ENCODE peak calls at places on chromosomes 13 and 19, in four cellular contexts. S is transverse colon, Z is GM12878, G is breast epithelium. Q is an unnamed sample. For H3K9me3, the result is how much of the 10 kb centered on the place peaks cover.

GRCh38 chr13:73268306-73268705 is 209.5 kb downstream of the KLF5 start:
- DNase-seq in G (no peak), Z (no peak), S (peak), Q (no peak)

GRCh38 chr19:2820112-2820702 is 539 bp downstream of the ZNF554 start:
- DNase-seq in Z (no peak), G (no peak), S (peak), Q (no peak)

GRCh38 chr19:35248310-35249145 is at the start of gene LSR:
- DNase-seq in Z (peak), S (peak), G (peak), Q (peak)

GRCh38 chr13:110408286-110408685 is 101.2 kb downstream of the COL4A2 start:
- DNase-seq in Z (no peak), S (no peak), G (no peak), Q (no peak)

GRCh38 chr13:33730147-33730546 is 87.8 kb upstream of the RFC3 start:
- DNase-seq in G (no peak), S (no peak), Z (no peak), Q (no peak)

GRCh38 chr13:69198706-69199105 is 908.9 kb upstream of the ATXN8OS start:
- DNase-seq in G (no peak), S (no peak), Z (no peak), Q (no peak)

GRCh38 chr19:35042056-35042730 is 672 bp downstream of the HPN start:
- DNase-seq in S (no peak), Z (no peak), G (no peak), Q (peak)

GRCh38 chr19:1009043-1009975 is 9.1 kb downstream of the GRIN3B start:
- DNase-seq in Z (no peak), G (no peak), S (peak), Q (peak)

GRCh38 chr19:7778081-7778480 is 15.0 kb downstream of the CLEC4M start:
- DNase-seq in G (no peak), S (no peak), Z (no peak), Q (no peak)

GRCh38 chr13:42076309-42076713 is 27.9 kb downstream of the DGKH start:
- DNase-seq in S (no peak), Z (no peak), G (no peak), Q (no peak)

GRCh38 chr13:90830782-90831181 is 516.7 kb upstream of the MIR17HG start:
- DNase-seq in S (no peak), G (no peak), Z (no peak), Q (no peak)

GRCh38 chr13:29319451-29319850 is 276.0 kb downstream of the SLC7A1 start:
- DNase-seq in Z (no peak), G (no peak), S (no peak), Q (no peak)

GRCh38 chr19:35262101-35262761 is 6.5 kb upstream of the USF2 start:
- DNase-seq in S (peak), G (peak), Z (no peak), Q (peak)

GRCh38 chr13:35675651-35676050 is 199.2 kb upstream of the MAB21L1 start:
- DNase-seq in G (no peak), S (no peak), Z (no peak), Q (no peak)

GRCh38 chr19:19451429-19452240 is 46.2 kb downstream of the GATAD2A start:
- DNase-seq in G (no peak), S (no peak), Z (peak), Q (no peak)

GRCh38 chr13:74751739-74752138 is 617.5 kb upstream of the KLF12 start:
- DNase-seq in G (no peak), Z (no peak), S (no peak), Q (no peak)

GRCh38 chr13:64753606-64754005 is 2476.5 kb downstream of the PCDH9 start:
- DNase-seq in Z (no peak), S (no peak), G (no peak), Q (no peak)

GRCh38 chr13:43648733-43649132 is 138.0 kb downstream of the ENOX1 start:
- DNase-seq in Z (no peak), G (no peak), S (no peak), Q (no peak)

GRCh38 chr19:33248954-33249613 is 23.4 kb upstream of the SLC7A10 start:
- DNase-seq in Z (no peak), G (no peak), S (no peak), Q (no peak)

GRCh38 chr13:37473035-37473434 is 125.5 kb downstream of the POSTN start:
- DNase-seq in G (no peak), Z (no peak), S (no peak), Q (no peak)

GRCh38 chr13:50580684-50581305 is 262.7 kb downstream of the DLEU7 start:
- DNase-seq in Z (no peak), G (no peak), S (no peak), Q (no peak)

GRCh38 chr13:40430234-40430633 is 236.2 kb downstream of the FOXO1 start:
- DNase-seq in G (no peak), S (no peak), Z (no peak), Q (no peak)

GRCh38 chr13:110413311-110414040 is 106.4 kb downstream of the COL4A2 start:
- DNase-seq in G (no peak), S (no peak), Z (no peak), Q (no peak)

GRCh38 chr19:46984077-46985010 is 35.3 kb upstream of the NPAS1 start:
- DNase-seq in G (no peak), Z (no peak), S (no peak), Q (no peak)

DNA sequence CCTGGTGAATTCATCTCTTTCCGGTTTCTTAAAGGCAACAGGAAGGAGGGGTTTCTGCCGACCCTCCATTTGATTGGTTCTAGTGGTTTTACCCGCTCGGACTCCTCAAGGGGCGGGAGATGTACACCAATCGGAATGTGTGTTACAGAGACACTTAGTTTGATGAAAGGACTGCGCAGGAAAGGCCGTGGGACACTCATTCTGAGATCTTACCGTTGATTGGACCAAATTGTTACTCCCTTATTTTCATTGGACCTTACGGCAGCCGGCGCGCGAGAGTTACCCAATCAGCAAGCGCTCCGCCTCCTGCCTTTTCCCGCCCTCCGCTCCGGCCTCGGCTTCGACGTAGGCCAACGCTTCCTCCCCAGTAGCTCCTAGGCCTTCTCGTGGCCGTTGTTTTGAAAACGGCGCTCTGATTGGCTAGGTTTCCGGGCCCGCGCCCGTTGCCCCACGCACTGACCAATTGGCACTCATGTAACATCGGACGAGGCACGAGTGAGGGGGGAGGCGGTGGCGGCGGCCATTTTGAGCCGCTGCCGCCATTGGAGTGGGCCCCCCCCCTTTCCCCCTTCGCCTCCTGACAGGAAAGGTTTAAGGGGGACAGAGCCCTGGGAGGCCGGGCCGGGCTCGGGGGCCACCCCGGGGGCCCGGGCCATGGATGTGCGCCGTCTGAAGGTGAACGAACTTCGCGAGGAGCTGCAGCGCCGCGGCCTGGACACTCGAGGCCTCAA is at the start of gene HNRNPUL1:
- DNase-seq in G (peak), S (peak), Z (peak), Q (peak)
- TF ChIP-seq POLR2A in G (peak), S (no peak), Z (peak), Q (peak)

GRCh38 chr19:15331419-15332310 is 674 bp downstream of the BRD4 start:
- DNase-seq in S (peak), Z (no peak), G (no peak), Q (peak)

GRCh38 chr19:15332311-15332996 is at the start of gene BRD4:
- DNase-seq in S (peak), Z (no peak), G (peak), Q (peak)

GRCh38 chr19:15328312-15328711 is 4.0 kb downstream of the BRD4 start:
- DNase-seq in G (no peak), Z (no peak), S (no peak), Q (no peak)

GRCh38 chr19:15324791-15325519 is 7.4 kb downstream of the BRD4 start:
- DNase-seq in G (no peak), S (no peak), Z (no peak), Q (no peak)

DNA sequence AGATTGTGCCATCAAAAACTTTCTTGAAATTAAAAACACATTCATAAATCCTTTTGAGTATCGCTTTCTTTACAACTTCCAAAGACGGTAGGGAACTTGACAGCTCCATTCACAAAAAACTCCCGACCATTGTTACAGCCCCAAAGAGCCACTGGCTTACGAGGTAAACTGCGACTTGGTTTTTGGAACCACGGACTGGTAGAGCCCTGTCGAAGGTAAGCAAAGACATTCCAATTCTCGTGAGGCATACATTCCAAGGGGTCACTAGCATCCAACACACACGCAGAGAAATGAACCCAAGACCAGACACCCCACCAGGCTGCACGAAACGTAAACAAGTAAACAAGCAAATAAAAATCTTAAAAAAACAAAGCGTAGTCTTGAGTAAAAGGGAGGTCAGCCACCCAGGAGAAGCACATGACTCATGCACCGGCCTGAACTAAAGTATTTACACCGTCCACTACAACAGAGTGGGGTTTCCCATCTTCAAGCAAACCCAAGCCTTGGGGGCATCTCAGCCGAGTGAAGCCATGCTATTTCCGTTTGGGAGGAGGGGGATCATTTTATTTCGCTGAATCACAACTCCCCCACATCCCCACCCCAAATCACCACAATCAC is 1.4 kb downstream of the BRD4 start:
- DNase-seq in Z (no peak), G (no peak), S (peak), Q (no peak)
- H3K9me3 ChIP-seq in Z (under half), G (under half), S (under half), Q (under half)

GRCh38 chr13:44989941-44990340 is 603 bp downstream of the GPALPP1 start:
- DNase-seq in S (no peak), Z (no peak), G (no peak), Q (no peak)

DNA sequence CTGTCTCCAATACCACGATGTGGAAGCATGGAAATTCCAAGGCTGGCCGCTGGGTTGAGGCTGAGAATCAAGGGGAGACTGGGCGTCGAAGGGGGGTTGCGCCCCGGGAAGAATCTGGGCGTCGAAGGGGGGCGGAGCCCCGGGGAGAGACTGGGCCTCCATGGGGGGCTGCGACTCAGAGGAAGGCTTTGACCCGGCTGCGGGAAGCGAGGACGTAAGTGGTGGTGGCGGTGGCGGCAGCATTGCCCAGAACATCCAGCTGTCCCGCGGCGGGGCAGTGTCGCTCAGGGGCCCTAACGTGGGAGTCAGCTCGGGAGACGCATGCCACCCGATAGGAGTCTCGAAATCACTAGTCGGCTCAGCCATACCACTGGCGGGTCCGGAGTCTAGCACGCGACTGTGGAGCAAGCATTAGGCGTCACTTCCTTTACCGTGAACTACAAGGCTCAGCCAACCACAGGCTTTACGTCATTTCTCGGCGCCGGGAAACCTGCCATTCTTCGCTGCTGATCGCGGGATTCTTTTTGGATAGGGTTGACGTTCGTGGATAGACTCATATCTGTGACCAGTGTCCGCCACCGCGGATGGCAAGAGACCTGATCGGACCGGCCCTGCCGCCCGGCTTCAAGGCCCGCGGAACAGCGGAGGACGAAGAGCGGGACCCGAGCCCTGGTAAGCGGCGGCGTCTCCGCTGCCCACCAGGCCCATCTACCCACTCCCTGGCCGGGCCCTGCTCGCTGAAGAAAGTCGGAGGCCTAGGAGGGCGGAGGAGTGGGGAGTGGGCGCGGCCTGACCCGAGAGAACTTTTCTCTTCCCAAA is at the start of the genes GPALPP1 and NUFIP1:
- DNase-seq in Z (peak), G (peak), S (peak), Q (peak)
- TF ChIP-seq POLR2A in Z (peak), G (no peak), S (peak), Q (peak)

DNA sequence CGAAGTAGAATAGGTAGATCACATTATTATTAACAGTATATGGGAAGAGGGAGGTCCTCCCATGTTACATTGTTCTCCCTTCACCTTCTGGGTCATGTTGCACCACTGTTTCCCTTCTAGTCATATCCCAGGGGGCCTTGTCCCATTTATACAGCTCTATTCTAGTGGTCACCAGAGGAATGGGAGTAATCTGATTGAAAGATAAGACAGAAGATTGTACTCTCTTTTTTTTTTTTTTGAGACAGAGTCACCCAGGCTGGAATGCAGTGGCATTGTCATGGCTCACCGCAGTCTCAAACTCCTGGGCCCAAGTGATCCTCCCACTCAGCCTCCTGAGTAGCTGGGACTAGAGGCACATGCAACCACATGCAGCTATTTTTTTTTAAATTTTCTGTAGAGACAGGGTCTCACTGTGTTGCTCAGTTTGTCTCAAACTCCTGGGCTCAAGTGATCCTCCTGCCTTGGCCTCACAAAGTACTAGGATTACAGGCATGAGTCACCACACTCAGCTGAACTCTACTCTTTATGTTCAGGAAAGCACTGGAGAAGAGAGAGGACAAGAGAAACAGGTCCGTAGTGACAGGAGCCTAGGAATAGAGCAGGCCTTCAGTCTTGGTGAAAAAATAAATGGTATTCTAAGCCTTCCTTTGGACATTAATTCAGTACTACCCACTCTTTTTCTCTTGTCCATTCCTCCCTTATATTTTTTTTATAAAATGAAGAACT is 4.3 kb upstream of the ZNF529 start:
- DNase-seq in G (no peak), S (no peak), Z (no peak), Q (no peak)
- H3K9me3 ChIP-seq in G (under half), S (under half), Z (under half), Q (under half)

DNA sequence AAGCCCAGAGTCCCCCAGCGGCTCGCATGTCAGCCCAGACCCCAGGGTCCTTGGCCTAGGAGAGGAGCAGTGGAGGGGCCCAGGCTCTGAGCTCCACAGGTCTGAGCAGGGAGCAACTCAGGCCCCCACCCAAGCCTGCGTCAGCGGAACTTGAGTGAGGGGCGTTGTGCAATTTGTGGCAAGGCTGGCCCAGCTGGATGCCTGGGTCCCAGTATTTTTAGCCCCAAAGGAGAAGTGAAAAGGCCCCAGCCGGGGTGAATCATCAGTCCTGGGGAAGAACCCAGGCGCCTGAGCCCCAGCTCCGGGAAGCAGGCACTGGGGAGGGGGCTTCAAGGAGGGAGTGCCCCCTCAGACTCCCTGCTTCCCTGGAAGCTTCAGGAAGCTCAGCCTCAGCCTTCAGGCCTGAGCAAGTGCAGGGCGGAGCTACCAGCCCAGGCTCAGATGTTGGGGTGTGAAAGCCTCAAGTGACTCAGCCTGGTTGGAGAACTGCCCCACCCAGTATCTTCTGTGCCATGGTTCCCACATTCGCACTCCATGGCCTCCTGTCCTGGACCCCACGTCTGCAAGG is 7.2 kb downstream of the MED29 start:
- DNase-seq in G (no peak), S (peak), Z (no peak), Q (peak)
- TF ChIP-seq POLR2A in G (no peak), S (no peak), Z (peak), Q (peak)

GRCh38 chr19:56759531-56759930 is 81.0 kb downstream of the PEG3 start:
- DNase-seq in Z (no peak), S (no peak), G (no peak), Q (no peak)
- H3K9me3 ChIP-seq in Z (under half), S (under half), G (under half), Q (under half)